ENCODE peak calls at places on chromosomes 3 and 15, in four cellular contexts. One of them, this sample, is unnamed.

GRCh38 chr3:15330031-15330596 is 2.3 kb downstream of the SH3BP5 start:
- DNase-seq in GM20000: peak; percentile 29
- DNase-seq in foreskin fibroblast: peak; percentile 92
- DNase-seq in endothelial cell: no peak
- DNase-seq in this sample: no peak

GRCh38 chr3:16179771-16180736 is 5.6 kb downstream of the GALNT15 start:
- DNase-seq in GM20000: no peak
- DNase-seq in foreskin fibroblast: peak; percentile 60
- DNase-seq in endothelial cell: no peak
- DNase-seq in this sample: no peak

GRCh38 chr3:139778884-139779283 is 101.1 kb upstream of the NMNAT3 start:
- DNase-seq in GM20000: no peak
- DNase-seq in foreskin fibroblast: no peak
- DNase-seq in endothelial cell: no peak
- DNase-seq in this sample: no peak

GRCh38 chr15:67820992-67821783 is 4.1 kb upstream of the SKOR1 start:
- DNase-seq in foreskin fibroblast: no peak
- DNase-seq in GM20000: peak; percentile 81
- DNase-seq in endothelial cell: peak; percentile 80
- DNase-seq in this sample: no peak

GRCh38 chr3:124386006-124386405 is 344.2 kb upstream of the UMPS start:
- DNase-seq in GM20000: no peak
- DNase-seq in endothelial cell: no peak
- DNase-seq in foreskin fibroblast: no peak
- DNase-seq in this sample: no peak

GRCh38 chr3:34106879-34107278 is 308.4 kb downstream of the PDCD6IP start:
- DNase-seq in GM20000: peak; percentile 33
- DNase-seq in foreskin fibroblast: no peak
- DNase-seq in endothelial cell: peak; percentile 70
- DNase-seq in this sample: peak; percentile 22

GRCh38 chr3:100875239-100875638 is 118.0 kb downstream of the ABI3BP start:
- DNase-seq in endothelial cell: no peak
- DNase-seq in GM20000: no peak
- DNase-seq in foreskin fibroblast: peak; percentile 39
- DNase-seq in this sample: no peak

GRCh38 chr15:31255732-31256384 is 70.8 kb upstream of the KLF13 start:
- DNase-seq in GM20000: peak; percentile 62
- DNase-seq in foreskin fibroblast: no peak
- DNase-seq in endothelial cell: no peak
- DNase-seq in this sample: peak; percentile 76

GRCh38 chr3:125381743-125382142 is 6.6 kb upstream of the ZNF148 start:
- DNase-seq in foreskin fibroblast: no peak
- DNase-seq in GM20000: no peak
- DNase-seq in endothelial cell: no peak
- DNase-seq in this sample: peak; percentile 27

GRCh38 chr15:87733005-87733404 is 523.5 kb downstream of the NTRK3 start:
- DNase-seq in endothelial cell: no peak
- DNase-seq in foreskin fibroblast: no peak
- DNase-seq in GM20000: no peak
- DNase-seq in this sample: no peak

GRCh38 chr3:61568127-61568526 is 6.8 kb downstream of the PTPRG start:
- DNase-seq in endothelial cell: no peak
- DNase-seq in GM20000: no peak
- DNase-seq in foreskin fibroblast: no peak
- DNase-seq in this sample: no peak

GRCh38 chr3:189797103-189797850 is 166.1 kb downstream of the TP63 start:
- DNase-seq in GM20000: no peak
- DNase-seq in foreskin fibroblast: no peak
- DNase-seq in endothelial cell: no peak
- DNase-seq in this sample: no peak

GRCh38 chr3:24550588-24550987 is 55.9 kb upstream of the THRB start:
- DNase-seq in GM20000: no peak
- DNase-seq in foreskin fibroblast: no peak
- DNase-seq in endothelial cell: no peak
- DNase-seq in this sample: no peak

GRCh38 chr3:121574449-121574848 is 6.7 kb downstream of the ARGFX start:
- DNase-seq in endothelial cell: no peak
- DNase-seq in GM20000: no peak
- DNase-seq in foreskin fibroblast: no peak
- DNase-seq in this sample: no peak

GRCh38 chr15:69479971-69480370 is 27.4 kb downstream of the RPLP1 start:
- DNase-seq in GM20000: no peak
- DNase-seq in endothelial cell: no peak
- DNase-seq in foreskin fibroblast: no peak
- DNase-seq in this sample: no peak

GRCh38 chr3:114899186-114899931 is 247.7 kb downstream of the ZBTB20 start:
- DNase-seq in foreskin fibroblast: no peak
- DNase-seq in endothelial cell: no peak
- DNase-seq in GM20000: no peak
- DNase-seq in this sample: no peak

GRCh38 chr3:149589332-149589731 is 68.5 kb downstream of the WWTR1 start:
- DNase-seq in foreskin fibroblast: peak; percentile 86
- DNase-seq in endothelial cell: no peak
- DNase-seq in GM20000: no peak
- DNase-seq in this sample: no peak

GRCh38 chr3:133447751-133448477 is 48.1 kb downstream of the BFSP2 start:
- DNase-seq in foreskin fibroblast: no peak
- DNase-seq in endothelial cell: no peak
- DNase-seq in GM20000: no peak
- DNase-seq in this sample: peak; percentile 54

GRCh38 chr3:36906504-36907149 is 38.2 kb downstream of the TRANK1 start:
- DNase-seq in endothelial cell: no peak
- DNase-seq in foreskin fibroblast: peak; percentile 53
- DNase-seq in GM20000: no peak
- DNase-seq in this sample: no peak

GRCh38 chr15:29637555-29637954 is 184.7 kb downstream of the TJP1 start:
- DNase-seq in foreskin fibroblast: no peak
- DNase-seq in GM20000: no peak
- DNase-seq in endothelial cell: no peak
- DNase-seq in this sample: no peak

GRCh38 chr3:119084371-119085069 is 49.9 kb upstream of the IGSF11 start:
- DNase-seq in endothelial cell: no peak
- DNase-seq in foreskin fibroblast: no peak
- DNase-seq in GM20000: no peak
- DNase-seq in this sample: no peak

GRCh38 chr3:186993210-186993782 is 63.0 kb downstream of the ST6GAL1 start:
- DNase-seq in endothelial cell: no peak
- DNase-seq in GM20000: no peak
- DNase-seq in foreskin fibroblast: no peak
- DNase-seq in this sample: no peak

GRCh38 chr15:70669966-70670658 is 93.2 kb downstream of the UACA start:
- DNase-seq in foreskin fibroblast: no peak
- DNase-seq in GM20000: no peak
- DNase-seq in endothelial cell: no peak
- DNase-seq in this sample: no peak

GRCh38 chr3:53009826-53010539 is 35.9 kb downstream of the SFMBT1 start:
- DNase-seq in GM20000: peak; percentile 17
- DNase-seq in endothelial cell: no peak
- DNase-seq in foreskin fibroblast: no peak
- DNase-seq in this sample: no peak

GRCh38 chr3:31733234-31733667 is 200.5 kb downstream of the STT3B start:
- DNase-seq in foreskin fibroblast: no peak
- DNase-seq in GM20000: no peak
- DNase-seq in endothelial cell: no peak
- DNase-seq in this sample: no peak

GRCh38 chr3:124707667-124708066 is 22.6 kb upstream of the UMPS start:
- DNase-seq in GM20000: no peak
- DNase-seq in endothelial cell: no peak
- DNase-seq in foreskin fibroblast: peak; percentile 70
- DNase-seq in this sample: no peak

GRCh38 chr3:149199474-149199873 is 22.2 kb downstream of the CP start:
- DNase-seq in GM20000: no peak
- DNase-seq in endothelial cell: no peak
- DNase-seq in foreskin fibroblast: peak; percentile 17
- DNase-seq in this sample: no peak

GRCh38 chr3:34239870-34240269 is 441.4 kb downstream of the PDCD6IP start:
- DNase-seq in endothelial cell: no peak
- DNase-seq in foreskin fibroblast: no peak
- DNase-seq in GM20000: no peak
- DNase-seq in this sample: no peak

GRCh38 chr3:5205165-5205941 is 17.8 kb downstream of the EDEM1 start:
- DNase-seq in GM20000: peak; percentile 59
- DNase-seq in foreskin fibroblast: no peak
- DNase-seq in endothelial cell: no peak
- DNase-seq in this sample: peak; percentile 59

GRCh38 chr3:129824926-129825541 is 68.5 kb downstream of the TMCC1 start:
- DNase-seq in foreskin fibroblast: no peak
- DNase-seq in GM20000: peak; percentile 37
- DNase-seq in endothelial cell: peak; percentile 68
- DNase-seq in this sample: no peak

GRCh38 chr3:15217011-15217671 is 11.1 kb downstream of the CAPN7 start:
- DNase-seq in foreskin fibroblast: no peak
- DNase-seq in endothelial cell: no peak
- DNase-seq in GM20000: no peak
- DNase-seq in this sample: no peak

GRCh38 chr3:13452490-13453335 is 27.4 kb upstream of the HDAC11 start:
- DNase-seq in foreskin fibroblast: peak; percentile 33
- DNase-seq in GM20000: peak; percentile 53
- DNase-seq in endothelial cell: peak; percentile 45
- DNase-seq in this sample: peak; percentile 55

GRCh38 chr15:36612063-36612788 is 32.8 kb downstream of the CDIN1 start:
- DNase-seq in endothelial cell: no peak
- DNase-seq in GM20000: no peak
- DNase-seq in foreskin fibroblast: peak; percentile 91
- DNase-seq in this sample: no peak

GRCh38 chr3:48409291-48410201 is 20.3 kb downstream of the PLXNB1 start:
- DNase-seq in foreskin fibroblast: no peak
- DNase-seq in GM20000: peak; percentile 17
- DNase-seq in endothelial cell: no peak
- DNase-seq in this sample: no peak

GRCh38 chr3:155308831-155309230 is 15.3 kb upstream of the STRIT1 start:
- DNase-seq in foreskin fibroblast: peak; percentile 77
- DNase-seq in GM20000: no peak
- DNase-seq in endothelial cell: no peak
- DNase-seq in this sample: no peak

GRCh38 chr15:59616390-59616789 is 4.8 kb downstream of the GCNT3 start:
- DNase-seq in endothelial cell: no peak
- DNase-seq in GM20000: no peak
- DNase-seq in foreskin fibroblast: no peak
- DNase-seq in this sample: no peak

GRCh38 chr15:91098451-91098850 is 1.6 kb upstream of the SV2B start:
- DNase-seq in endothelial cell: no peak
- DNase-seq in foreskin fibroblast: no peak
- DNase-seq in GM20000: no peak
- DNase-seq in this sample: no peak

GRCh38 chr15:91102546-91103330 is 2.7 kb downstream of the SV2B start:
- DNase-seq in foreskin fibroblast: no peak
- DNase-seq in GM20000: no peak
- DNase-seq in endothelial cell: no peak
- DNase-seq in this sample: no peak

GRCh38 chr15:91100561-91101355 is 701 bp downstream of the SV2B start:
- DNase-seq in foreskin fibroblast: peak; percentile 3
- DNase-seq in endothelial cell: no peak
- DNase-seq in GM20000: no peak
- DNase-seq in this sample: no peak

GRCh38 chr15:91101356-91101920 is 1.4 kb downstream of the SV2B start:
- DNase-seq in foreskin fibroblast: no peak
- DNase-seq in endothelial cell: no peak
- DNase-seq in GM20000: no peak
- DNase-seq in this sample: no peak

DNA sequence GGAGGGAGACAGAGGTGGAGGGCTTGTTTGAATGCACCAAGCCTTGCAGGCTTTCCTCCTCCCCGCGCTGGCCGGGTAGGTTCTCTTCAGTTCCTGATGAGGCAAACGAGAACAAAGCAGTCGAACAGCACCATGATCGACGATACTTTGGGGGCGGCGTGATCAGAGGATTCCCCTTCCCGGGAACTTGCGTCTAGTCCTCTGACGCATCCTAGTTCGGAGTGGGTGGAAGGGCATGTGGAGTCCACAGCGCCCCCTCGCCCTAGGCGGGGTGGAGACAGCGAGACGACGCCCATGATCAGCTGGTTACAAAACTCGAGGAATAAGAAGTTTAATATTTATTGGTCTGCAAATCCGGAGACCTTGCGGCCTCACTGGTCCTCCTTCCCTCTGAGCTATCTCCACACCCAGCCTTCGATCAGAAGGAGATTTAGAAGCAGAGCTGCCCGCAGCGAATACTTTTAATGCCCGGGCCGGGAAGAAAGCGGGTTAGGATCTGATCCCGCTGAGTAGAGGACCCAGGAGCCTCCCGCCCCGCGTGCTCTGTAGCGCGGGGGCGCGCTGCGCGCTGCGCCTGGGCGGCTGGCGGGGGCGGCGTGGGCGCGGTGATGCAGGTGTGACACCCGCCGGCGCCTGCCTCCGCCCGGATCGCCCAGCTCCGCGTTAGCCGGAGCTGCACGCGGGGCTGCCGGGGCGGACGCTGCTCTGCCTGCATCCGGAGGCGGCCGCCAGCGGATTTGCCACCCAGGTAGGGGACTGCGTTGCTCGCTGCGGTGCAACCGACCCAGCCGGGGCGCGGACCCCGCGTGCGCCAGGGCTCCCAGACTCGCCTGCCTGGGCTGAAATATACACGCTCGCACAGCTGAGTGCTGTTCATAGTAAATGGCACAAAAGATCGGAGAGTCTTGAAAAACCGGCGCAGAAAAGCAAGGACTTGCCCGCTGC is at the start of gene SV2B:
- DNase-seq in foreskin fibroblast: peak; percentile 26
- DNase-seq in GM20000: peak; percentile 73
- DNase-seq in endothelial cell: peak; percentile 53
- DNase-seq in this sample: peak; percentile 70
- TF ChIP-seq CTCF in foreskin fibroblast: peak; percentile 11
- TF ChIP-seq CTCF in GM20000: no peak
- TF ChIP-seq CTCF in endothelial cell: no peak
- TF ChIP-seq CTCF in this sample: peak; percentile 36

GRCh38 chr3:45939341-45939771 is 3.9 kb upstream of the CXCR6 start:
- DNase-seq in GM20000: no peak
- DNase-seq in endothelial cell: no peak
- DNase-seq in foreskin fibroblast: no peak
- DNase-seq in this sample: no peak
- TF ChIP-seq CTCF in GM20000: no peak
- TF ChIP-seq CTCF in endothelial cell: no peak
- TF ChIP-seq CTCF in foreskin fibroblast: no peak
- TF ChIP-seq CTCF in this sample: no peak

GRCh38 chr15:57306944-57307411 is 69.3 kb upstream of the CGNL1 start:
- DNase-seq in GM20000: no peak
- DNase-seq in foreskin fibroblast: no peak
- DNase-seq in endothelial cell: no peak
- DNase-seq in this sample: no peak
- TF ChIP-seq CTCF in GM20000: no peak
- TF ChIP-seq CTCF in foreskin fibroblast: no peak
- TF ChIP-seq CTCF in endothelial cell: peak; percentile 9
- TF ChIP-seq CTCF in this sample: no peak

DNA sequence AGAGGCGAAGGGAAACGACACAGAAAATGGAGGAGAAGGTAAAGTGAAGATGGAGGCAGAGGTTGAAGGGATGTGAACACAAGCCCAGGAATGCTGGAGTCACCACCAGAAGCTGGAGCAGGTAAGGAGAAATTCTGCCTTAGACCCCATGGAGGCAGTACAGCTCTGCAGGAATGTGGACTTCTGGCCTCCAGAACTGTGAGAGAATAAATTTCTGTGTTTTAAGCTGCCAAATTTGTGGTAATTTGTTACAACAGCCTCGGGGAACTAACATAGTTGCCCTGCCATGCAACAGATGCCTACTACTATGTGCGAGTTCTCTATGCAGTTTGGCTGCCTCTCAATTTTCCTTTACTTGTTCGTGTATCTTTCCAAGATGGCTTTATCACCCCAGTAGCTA is 394.1 kb downstream of the TUSC7 start:
- DNase-seq in GM20000: no peak
- DNase-seq in foreskin fibroblast: no peak
- DNase-seq in endothelial cell: no peak
- DNase-seq in this sample: no peak
- TF ChIP-seq CTCF in GM20000: no peak
- TF ChIP-seq CTCF in foreskin fibroblast: no peak
- TF ChIP-seq CTCF in endothelial cell: no peak
- TF ChIP-seq CTCF in this sample: no peak

This sample was measured in GM06990.